ENCODE peak calls at places on chromosomes 2 and 18, in five cellular contexts. L is psoas muscle, D is GM12865, F is foreskin fibroblast, E is thoracic aorta. A is an unnamed sample.

GRCh38 chr2:221097568-221097915 is 474.6 kb downstream of the EPHA4 start:
- DNase-seq in L (no peak), D (no peak), F (peak), E (no peak), A (no peak)

GRCh38 chr18:1078301-1078700 is 173.6 kb downstream of the ADCYAP1 start:
- DNase-seq in L (no peak), D (no peak), F (no peak), E (no peak), A (no peak)

GRCh38 chr2:71477231-71477681 is 23.9 kb downstream of the DYSF start:
- DNase-seq in L (no peak), D (no peak), F (no peak), E (no peak), A (no peak)

GRCh38 chr2:70029814-70030409 is 57.4 kb upstream of the PCBP1 start:
- DNase-seq in L (peak), D (no peak), F (peak), E (peak), A (no peak)

GRCh38 chr2:95122197-95122551 is 566 bp upstream of the MRPS5 start:
- DNase-seq in L (no peak), D (peak), F (no peak), E (no peak), A (no peak)

GRCh38 chr18:58962331-58962730 is 97.7 kb downstream of the ZNF532 start:
- DNase-seq in L (no peak), D (no peak), F (no peak), E (no peak), A (no peak)

GRCh38 chr2:238260879-238261278 is 21.0 kb upstream of the HES6 start:
- DNase-seq in L (peak), D (no peak), F (no peak), E (no peak), A (no peak)

GRCh38 chr2:37357053-37357452 is 12.6 kb downstream of the QPCT start:
- DNase-seq in L (no peak), D (no peak), F (peak), E (no peak), A (peak)

GRCh38 chr2:20171445-20171977 is 53.4 kb downstream of the SDC1 start:
- DNase-seq in L (no peak), D (no peak), F (no peak), E (no peak), A (no peak)

GRCh38 chr2:55063226-55063625 is 13.0 kb upstream of the RTN4 start:
- DNase-seq in L (no peak), D (no peak), F (no peak), E (no peak), A (no peak)

GRCh38 chr2:40304340-40304739 is 147.6 kb downstream of the SLC8A1 start:
- DNase-seq in L (no peak), D (no peak), F (no peak), E (peak), A (no peak)

GRCh38 chr2:96801464-96802280 is 14.4 kb upstream of the CNNM3 start:
- DNase-seq in L (no peak), D (no peak), F (no peak), E (no peak), A (no peak)

GRCh38 chr2:33607137-33607781 is 8.2 kb upstream of the FAM98A start:
- DNase-seq in L (no peak), D (no peak), F (no peak), E (no peak), A (no peak)

GRCh38 chr2:55926246-55926645 is 2.7 kb upstream of the EFEMP1 start:
- DNase-seq in L (no peak), D (no peak), F (no peak), E (no peak), A (no peak)

GRCh38 chr2:109200616-109201464 is 71.8 kb downstream of the SH3RF3 start:
- DNase-seq in L (no peak), D (no peak), F (no peak), E (no peak), A (no peak)

GRCh38 chr2:225378984-225379383 is 20.5 kb upstream of the NYAP2 start:
- DNase-seq in L (no peak), D (no peak), F (no peak), E (no peak), A (no peak)

GRCh38 chr2:126639276-126639675 is 16.7 kb upstream of the GYPC start:
- DNase-seq in L (no peak), D (no peak), F (no peak), E (no peak), A (no peak)

GRCh38 chr18:41967680-41968079 is 12.6 kb downstream of the PIK3C3 start:
- DNase-seq in L (no peak), D (no peak), F (no peak), E (no peak), A (no peak)

GRCh38 chr2:88870267-88870839 is 178.9 kb downstream of the RPIA start:
- DNase-seq in L (no peak), D (no peak), F (no peak), E (no peak), A (no peak)

GRCh38 chr2:37523861-37524362 is 147.5 kb downstream of the CDC42EP3 start:
- DNase-seq in L (no peak), D (no peak), F (peak), E (peak), A (no peak)

GRCh38 chr2:237432484-237433092 is 18.6 kb upstream of the COL6A3 start:
- DNase-seq in L (no peak), D (no peak), F (peak), E (no peak), A (no peak)

GRCh38 chr18:23354625-23355024 is 98.5 kb upstream of the RIOK3 start:
- DNase-seq in L (no peak), D (no peak), F (peak), E (no peak), A (no peak)

GRCh38 chr2:215773728-215774127 is 239.6 kb downstream of the MREG start:
- DNase-seq in L (peak), D (no peak), F (peak), E (peak), A (no peak)

GRCh38 chr18:10304853-10305252 is 149.6 kb upstream of the APCDD1 start:
- DNase-seq in L (peak), D (no peak), F (peak), E (no peak), A (no peak)

GRCh38 chr18:31386683-31387082 is 10.1 kb downstream of the DSG4 start:
- DNase-seq in L (no peak), D (peak), F (no peak), E (no peak), A (no peak)

GRCh38 chr2:16096962-16097361 is 156.6 kb downstream of the MYCN start:
- DNase-seq in L (no peak), D (no peak), F (no peak), E (no peak), A (no peak)

GRCh38 chr18:79856119-79857080 is 58.7 kb downstream of the KCNG2 start:
- DNase-seq in L (no peak), D (peak), F (peak), E (no peak), A (peak)

GRCh38 chr18:63970803-63971191 is 916 bp downstream of the SERPINB8 start:
- DNase-seq in L (peak), D (no peak), F (peak), E (no peak), A (no peak)

GRCh38 chr2:142853912-142854311 is 23.6 kb upstream of the KYNU start:
- DNase-seq in L (no peak), D (no peak), F (no peak), E (no peak), A (no peak)

GRCh38 chr2:164439235-164439634 is 182.0 kb downstream of the GRB14 start:
- DNase-seq in L (no peak), D (no peak), F (no peak), E (no peak), A (no peak)

GRCh38 chr2:207861789-207862188 is 92.1 kb upstream of the FZD5 start:
- DNase-seq in L (no peak), D (no peak), F (no peak), E (no peak), A (no peak)

GRCh38 chr2:3108105-3108504 is 269.5 kb downstream of the EIPR1 start:
- DNase-seq in L (no peak), D (no peak), F (no peak), E (no peak), A (no peak)

GRCh38 chr18:55236150-55236931 is 277.1 kb upstream of the CCDC68 start:
- DNase-seq in L (peak), D (peak), F (peak), E (no peak), A (no peak)

GRCh38 chr2:225637199-225637598 is 237.7 kb downstream of the NYAP2 start:
- DNase-seq in L (no peak), D (no peak), F (peak), E (no peak), A (no peak)

GRCh38 chr18:7598167-7599062 is 31.3 kb downstream of the PTPRM start:
- DNase-seq in L (no peak), D (no peak), F (no peak), E (no peak), A (no peak)

GRCh38 chr2:54040250-54040649 is 69.5 kb upstream of the PSME4 start:
- DNase-seq in L (no peak), D (no peak), F (peak), E (no peak), A (no peak)

GRCh38 chr18:80107396-80107795 is 1.7 kb upstream of the ADNP2 start:
- DNase-seq in L (no peak), D (no peak), F (no peak), E (no peak), A (no peak)

GRCh38 chr2:101188683-101189405 is 37.7 kb upstream of the TBC1D8 start:
- DNase-seq in L (no peak), D (no peak), F (peak), E (no peak), A (no peak)

GRCh38 chr2:165357758-165358157 is 111.7 kb upstream of the CSRNP3 start:
- DNase-seq in L (no peak), D (peak), F (peak), E (no peak), A (peak)

DNA sequence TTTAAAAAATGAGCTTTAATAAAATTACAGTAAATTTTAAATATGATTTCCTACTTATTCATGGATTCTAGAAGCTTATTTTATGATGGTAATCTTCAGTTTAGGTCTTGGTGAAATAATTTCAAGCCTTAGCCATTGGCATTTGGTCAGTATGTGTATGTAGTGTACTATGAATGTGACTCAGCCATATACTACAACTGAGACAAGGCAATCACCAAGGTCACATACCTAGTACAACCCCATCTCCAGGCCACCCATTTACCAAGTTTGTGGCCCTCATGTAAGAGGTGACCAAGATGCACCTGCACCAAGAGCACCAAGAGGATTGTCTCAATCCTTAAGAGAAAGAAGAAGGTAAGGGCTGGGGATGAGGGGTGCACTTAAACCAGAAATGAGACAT is 54.8 kb upstream of the FRZB start:
- DNase-seq in L (no peak), D (peak), F (no peak), E (no peak), A (no peak)
- TF ChIP-seq CTCF in L (no peak), D (no peak), F (no peak), E (no peak), A (no peak)

DNA sequence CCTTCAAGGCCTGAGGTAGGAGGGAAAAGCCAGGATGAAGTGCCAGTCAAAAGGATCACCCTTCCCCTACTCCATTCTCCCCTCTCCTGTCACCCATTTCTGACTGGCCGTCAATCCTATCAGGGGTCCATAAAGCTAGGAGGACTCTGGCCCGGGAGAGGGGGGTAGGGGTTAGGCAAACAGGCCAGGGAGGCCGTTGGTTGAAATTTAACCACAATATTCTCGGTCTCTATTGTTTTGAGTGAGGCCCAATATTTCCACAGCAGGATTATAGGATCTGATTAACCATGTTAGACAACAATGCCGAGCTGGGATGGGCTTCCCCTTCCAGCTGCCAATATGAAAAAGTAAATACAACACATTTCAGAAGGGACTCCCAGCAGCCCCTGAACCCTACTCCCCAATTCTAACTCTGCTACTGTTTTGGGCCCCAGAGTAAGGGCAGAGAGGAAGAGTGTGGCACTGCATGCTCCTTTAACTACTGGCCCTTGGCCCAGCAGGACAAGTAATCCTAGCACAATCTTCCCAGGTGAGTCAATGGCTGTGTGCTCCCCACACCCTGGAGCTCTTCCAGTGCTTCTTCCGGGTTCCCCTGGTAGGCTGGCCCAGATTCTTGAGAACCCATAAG is 10.6 kb upstream of the IHH start:
- DNase-seq in L (no peak), D (no peak), F (peak), E (no peak), A (no peak)
- H3K4me3 ChIP-seq in L (no peak), D (no peak), F (no peak), E (no peak), A (no peak)

GRCh38 chr2:222689322-222689721 is 17.9 kb downstream of the MOGAT1 start:
- DNase-seq in L (no peak), D (no peak), F (no peak), E (no peak), A (no peak)

GRCh38 chr2:222688912-222689311 is 17.5 kb downstream of the MOGAT1 start:
- DNase-seq in L (no peak), D (no peak), F (peak), E (no peak), A (no peak)

GRCh38 chr2:222690564-222691200 is 19.2 kb downstream of the MOGAT1 start:
- DNase-seq in L (peak), D (peak), F (peak), E (no peak), A (no peak)

GRCh38 chr2:222698276-222698675 is 26.8 kb downstream of the MOGAT1 start:
- DNase-seq in L (no peak), D (no peak), F (no peak), E (no peak), A (no peak)

DNA sequence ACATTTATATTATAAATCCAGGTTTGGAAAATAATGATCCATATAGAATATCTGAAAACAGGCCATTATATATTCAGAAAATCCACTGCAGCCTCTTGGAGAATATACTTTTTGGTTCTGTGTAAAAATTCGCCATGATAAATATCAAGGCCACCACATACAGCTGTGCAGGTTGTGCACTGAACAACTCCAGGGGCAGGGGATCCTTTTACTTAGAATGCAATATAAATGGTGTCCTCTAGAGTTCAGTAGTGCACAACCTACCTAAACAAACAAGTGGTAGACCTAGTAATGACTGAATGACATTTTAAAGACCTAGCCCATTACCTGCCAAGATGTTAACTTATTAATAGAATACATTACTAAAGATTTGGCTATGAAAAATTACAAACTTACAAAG is 22.4 kb downstream of the MOGAT1 start:
- DNase-seq in L (no peak), D (peak), F (peak), E (no peak), A (no peak)
- TF ChIP-seq CTCF in L (peak), D (peak), F (no peak), E (no peak), A (peak)

GRCh38 chr2:120736955-120737801 is 1.5 kb downstream of the GLI2 start:
- DNase-seq in L (peak), D (no peak), F (peak), E (no peak), A (no peak)
- H3K4me3 ChIP-seq in L (peak), D (no peak), F (peak), E (peak), A (peak)

GRCh38 chr2:46937457-46937856 is 21.9 kb upstream of the MCFD2 start:
- DNase-seq in L (no peak), D (no peak), F (peak), E (no peak), A (no peak)
- TF ChIP-seq CTCF in L (peak), D (peak), F (peak), E (peak), A (no peak)

A was measured in HFF-Myc.